ENCODE peak calls at places on chromosomes 1 and 21, in five cellular contexts. W is HCT116, M is A549, F is Peyer's patch, E is psoas muscle. G is an unnamed sample.

GRCh38 chr1:185528084-185528656 is 206.0 kb upstream of the HMCN1 start:
- DNase-seq in W (no peak), M (no peak), F (no peak), E (no peak), G (no peak)

GRCh38 chr1:966135-966602 is at the start of gene PLEKHN1:
- DNase-seq in W (no peak), M (no peak), F (peak), E (peak), G (no peak)

GRCh38 chr1:7108251-7108650 is 323.0 kb downstream of the CAMTA1 start:
- DNase-seq in W (no peak), M (no peak), F (no peak), E (no peak), G (no peak)

GRCh38 chr1:234144866-234145265 is 228.4 kb upstream of the COA6 start:
- DNase-seq in W (no peak), M (no peak), F (no peak), E (no peak), G (no peak)

GRCh38 chr1:229410692-229411433 is 23.0 kb downstream of the ACTA1 start:
- DNase-seq in W (no peak), M (peak), F (no peak), E (peak), G (no peak)

GRCh38 chr1:19661721-19662228 is 2.9 kb upstream of the HTR6 start:
- DNase-seq in W (peak), M (no peak), F (no peak), E (no peak), G (no peak)

GRCh38 chr1:23742670-23743286 is 493 bp upstream of the ELOA start:
- DNase-seq in W (no peak), M (no peak), F (no peak), E (peak), G (no peak)

GRCh38 chr1:100362821-100363466 is 10.6 kb downstream of the CDC14A start:
- DNase-seq in W (no peak), M (no peak), F (no peak), E (no peak), G (no peak)

GRCh38 chr21:35059742-35060141 is 10.6 kb upstream of the RUNX1 start:
- DNase-seq in W (no peak), M (no peak), F (no peak), E (no peak), G (no peak)

GRCh38 chr1:247375747-247376146 is 40.2 kb upstream of the NLRP3 start:
- DNase-seq in W (no peak), M (no peak), F (no peak), E (no peak), G (no peak)

GRCh38 chr1:247378334-247379073 is 37.5 kb upstream of the NLRP3 start:
- DNase-seq in W (no peak), M (no peak), F (no peak), E (no peak), G (no peak)

GRCh38 chr1:247373721-247374141 is 42.1 kb upstream of the ZNF496 start:
- DNase-seq in W (no peak), M (no peak), F (peak), E (peak), G (no peak)

GRCh38 chr1:247371801-247372259 is 40.2 kb upstream of the ZNF496 start:
- DNase-seq in W (no peak), M (no peak), F (no peak), E (no peak), G (no peak)

GRCh38 chr1:247376659-247377058 is 39.3 kb upstream of the NLRP3 start:
- DNase-seq in W (no peak), M (no peak), F (no peak), E (no peak), G (no peak)
- TF ChIP-seq CTCF in W (no peak), M (no peak), F (no peak), E (no peak), G (no peak)

GRCh38 chr1:205584732-205585131 is 47.1 kb downstream of the ELK4 start:
- DNase-seq in W (no peak), M (no peak), F (no peak), E (peak), G (no peak)
- TF ChIP-seq CTCF in W (no peak), M (peak), F (peak), E (peak), G (peak)

GRCh38 chr1:175820456-175820855 is 77.1 kb upstream of the TNR start:
- DNase-seq in W (no peak), M (no peak), F (no peak), E (no peak), G (peak)

GRCh38 chr1:175823401-175823800 is 80.0 kb upstream of the TNR start:
- DNase-seq in W (no peak), M (no peak), F (no peak), E (no peak), G (no peak)

GRCh38 chr1:175826705-175827104 is 83.3 kb upstream of the TNR start:
- DNase-seq in W (no peak), M (no peak), F (no peak), E (no peak), G (no peak)

GRCh38 chr1:175822575-175822974 is 79.2 kb upstream of the TNR start:
- DNase-seq in W (no peak), M (no peak), F (no peak), E (no peak), G (peak)

GRCh38 chr1:175824079-175824478 is 80.7 kb upstream of the TNR start:
- DNase-seq in W (no peak), M (no peak), F (no peak), E (no peak), G (peak)
- TF ChIP-seq CTCF in W (peak), M (peak), F (no peak), E (no peak), G (peak)

DNA sequence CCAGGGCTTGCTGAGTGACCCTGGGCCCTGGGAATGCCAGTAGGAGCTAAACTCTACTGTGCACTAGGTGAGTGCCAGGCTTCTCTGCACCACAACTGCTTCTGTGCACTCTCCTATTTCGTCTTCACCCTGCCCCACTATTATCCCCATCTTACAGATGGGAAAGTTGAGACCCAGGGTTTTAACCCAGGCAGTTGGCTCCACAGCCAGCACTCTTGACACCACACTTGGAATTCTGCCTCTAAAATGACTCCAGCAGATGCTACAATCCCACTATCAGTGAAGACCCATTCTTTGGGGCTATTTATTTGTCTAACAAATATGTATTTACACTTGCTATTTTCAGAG is 56.1 kb downstream of the FOXO6 start:
- DNase-seq in W (no peak), M (no peak), F (no peak), E (no peak), G (no peak)
- TF ChIP-seq CTCF in W (no peak), M (no peak), F (no peak), E (no peak), G (peak)